ENCODE peak calls at places on chromosomes 13 and 19, in eight cellular contexts. One of them, this sample, is unnamed.

GRCh38 chr13:44523176-44524017 is 52.7 kb downstream of the TSC22D1 start:
- DNase-seq in COR-L47: no peak
- DNase-seq in HT1080: peak; percentile 72
- DNase-seq in GM18507: no peak
- DNase-seq in activated CD4-positive, alpha-beta T cell treated with anti-CD3 and anti-CD28 coated beads, Interleukin-2, amount 50 U/mL, for 48 hours: no peak
- DNase-seq in cardiac fibroblast: peak; percentile 84
- DNase-seq in fibroblast of villous mesenchyme: peak; percentile 71
- DNase-seq in anterior cingulate cortex: no peak
- DNase-seq in this sample: no peak

GRCh38 chr13:113364371-113364932 is 522 bp upstream of the GRTP1 start:
- DNase-seq in fibroblast of villous mesenchyme: no peak
- DNase-seq in anterior cingulate cortex: no peak
- DNase-seq in cardiac fibroblast: no peak
- DNase-seq in GM18507: no peak
- DNase-seq in HT1080: no peak
- DNase-seq in activated CD4-positive, alpha-beta T cell treated with anti-CD3 and anti-CD28 coated beads, Interleukin-2, amount 50 U/mL, for 48 hours: no peak
- DNase-seq in COR-L47: no peak
- DNase-seq in this sample: no peak

GRCh38 chr19:43768273-43769050 is 12.3 kb downstream of the KCNN4 start:
- DNase-seq in cardiac fibroblast: no peak
- DNase-seq in HT1080: no peak
- DNase-seq in activated CD4-positive, alpha-beta T cell treated with anti-CD3 and anti-CD28 coated beads, Interleukin-2, amount 50 U/mL, for 48 hours: no peak
- DNase-seq in GM18507: no peak
- DNase-seq in anterior cingulate cortex: no peak
- DNase-seq in fibroblast of villous mesenchyme: no peak
- DNase-seq in COR-L47: no peak
- DNase-seq in this sample: no peak

GRCh38 chr19:10295847-10296591 is 6.3 kb downstream of the ICAM5 start:
- DNase-seq in GM18507: no peak
- DNase-seq in anterior cingulate cortex: no peak
- DNase-seq in activated CD4-positive, alpha-beta T cell treated with anti-CD3 and anti-CD28 coated beads, Interleukin-2, amount 50 U/mL, for 48 hours: no peak
- DNase-seq in fibroblast of villous mesenchyme: no peak
- DNase-seq in cardiac fibroblast: no peak
- DNase-seq in COR-L47: no peak
- DNase-seq in HT1080: no peak
- DNase-seq in this sample: peak; percentile 93

GRCh38 chr13:36475468-36475867 is 43.2 kb downstream of the CCNA1 start:
- DNase-seq in GM18507: no peak
- DNase-seq in anterior cingulate cortex: no peak
- DNase-seq in HT1080: peak; percentile 14
- DNase-seq in activated CD4-positive, alpha-beta T cell treated with anti-CD3 and anti-CD28 coated beads, Interleukin-2, amount 50 U/mL, for 48 hours: no peak
- DNase-seq in COR-L47: peak; percentile 45
- DNase-seq in fibroblast of villous mesenchyme: peak; percentile 17
- DNase-seq in cardiac fibroblast: peak; percentile 30
- DNase-seq in this sample: peak; percentile 25

GRCh38 chr19:40233811-40234389 is 7.4 kb upstream of the CCNP start:
- DNase-seq in activated CD4-positive, alpha-beta T cell treated with anti-CD3 and anti-CD28 coated beads, Interleukin-2, amount 50 U/mL, for 48 hours: no peak
- DNase-seq in GM18507: no peak
- DNase-seq in HT1080: no peak
- DNase-seq in cardiac fibroblast: no peak
- DNase-seq in fibroblast of villous mesenchyme: no peak
- DNase-seq in anterior cingulate cortex: no peak
- DNase-seq in COR-L47: no peak
- DNase-seq in this sample: no peak

GRCh38 chr19:6161271-6161850 is 25.9 kb downstream of the ACSBG2 start:
- DNase-seq in anterior cingulate cortex: no peak
- DNase-seq in cardiac fibroblast: peak; percentile 3
- DNase-seq in COR-L47: peak; percentile 12
- DNase-seq in activated CD4-positive, alpha-beta T cell treated with anti-CD3 and anti-CD28 coated beads, Interleukin-2, amount 50 U/mL, for 48 hours: peak; percentile 13
- DNase-seq in fibroblast of villous mesenchyme: no peak
- DNase-seq in GM18507: peak; percentile 55
- DNase-seq in HT1080: peak; percentile 27
- DNase-seq in this sample: peak; percentile 68

GRCh38 chr19:16369664-16370576 is 45.3 kb downstream of the KLF2 start:
- DNase-seq in activated CD4-positive, alpha-beta T cell treated with anti-CD3 and anti-CD28 coated beads, Interleukin-2, amount 50 U/mL, for 48 hours: no peak
- DNase-seq in HT1080: no peak
- DNase-seq in GM18507: no peak
- DNase-seq in fibroblast of villous mesenchyme: no peak
- DNase-seq in anterior cingulate cortex: no peak
- DNase-seq in cardiac fibroblast: no peak
- DNase-seq in COR-L47: no peak
- DNase-seq in this sample: no peak

GRCh38 chr13:29674532-29674931 is 79.0 kb upstream of the SLC7A1 start:
- DNase-seq in COR-L47: no peak
- DNase-seq in cardiac fibroblast: no peak
- DNase-seq in GM18507: no peak
- DNase-seq in HT1080: no peak
- DNase-seq in activated CD4-positive, alpha-beta T cell treated with anti-CD3 and anti-CD28 coated beads, Interleukin-2, amount 50 U/mL, for 48 hours: no peak
- DNase-seq in fibroblast of villous mesenchyme: peak; percentile 75
- DNase-seq in anterior cingulate cortex: no peak
- DNase-seq in this sample: no peak

GRCh38 chr13:44648392-44649117 is 72.4 kb upstream of the TSC22D1 start:
- DNase-seq in COR-L47: no peak
- DNase-seq in anterior cingulate cortex: no peak
- DNase-seq in HT1080: no peak
- DNase-seq in fibroblast of villous mesenchyme: peak; percentile 54
- DNase-seq in cardiac fibroblast: peak; percentile 55
- DNase-seq in GM18507: no peak
- DNase-seq in activated CD4-positive, alpha-beta T cell treated with anti-CD3 and anti-CD28 coated beads, Interleukin-2, amount 50 U/mL, for 48 hours: peak; percentile 5
- DNase-seq in this sample: no peak

GRCh38 chr19:18160792-18161690 is 8.1 kb downstream of the PIK3R2 start:
- DNase-seq in COR-L47: peak; percentile 51
- DNase-seq in fibroblast of villous mesenchyme: peak; percentile 63
- DNase-seq in HT1080: no peak
- DNase-seq in GM18507: peak; percentile 87
- DNase-seq in anterior cingulate cortex: peak; percentile 66
- DNase-seq in cardiac fibroblast: peak; percentile 48
- DNase-seq in activated CD4-positive, alpha-beta T cell treated with anti-CD3 and anti-CD28 coated beads, Interleukin-2, amount 50 U/mL, for 48 hours: peak; percentile 73
- DNase-seq in this sample: peak; percentile 100

GRCh38 chr19:37997911-37998344 is 90.9 kb downstream of the SIPA1L3 start:
- DNase-seq in activated CD4-positive, alpha-beta T cell treated with anti-CD3 and anti-CD28 coated beads, Interleukin-2, amount 50 U/mL, for 48 hours: peak; percentile 11
- DNase-seq in HT1080: peak; percentile 88
- DNase-seq in fibroblast of villous mesenchyme: peak; percentile 81
- DNase-seq in COR-L47: no peak
- DNase-seq in cardiac fibroblast: peak; percentile 98
- DNase-seq in anterior cingulate cortex: no peak
- DNase-seq in GM18507: no peak
- DNase-seq in this sample: no peak

GRCh38 chr19:3250675-3251074 is 26.2 kb downstream of the CELF5 start:
- DNase-seq in fibroblast of villous mesenchyme: peak; percentile 10
- DNase-seq in HT1080: no peak
- DNase-seq in GM18507: no peak
- DNase-seq in cardiac fibroblast: peak; percentile 28
- DNase-seq in anterior cingulate cortex: no peak
- DNase-seq in activated CD4-positive, alpha-beta T cell treated with anti-CD3 and anti-CD28 coated beads, Interleukin-2, amount 50 U/mL, for 48 hours: peak; percentile 56
- DNase-seq in COR-L47: no peak
- DNase-seq in this sample: peak; percentile 73

GRCh38 chr13:33228645-33229445 is 56.7 kb downstream of the STARD13 start:
- DNase-seq in activated CD4-positive, alpha-beta T cell treated with anti-CD3 and anti-CD28 coated beads, Interleukin-2, amount 50 U/mL, for 48 hours: no peak
- DNase-seq in HT1080: peak; percentile 46
- DNase-seq in fibroblast of villous mesenchyme: peak; percentile 86
- DNase-seq in anterior cingulate cortex: no peak
- DNase-seq in COR-L47: peak; percentile 11
- DNase-seq in GM18507: no peak
- DNase-seq in cardiac fibroblast: peak; percentile 83
- DNase-seq in this sample: peak; percentile 33

GRCh38 chr19:50315773-50316448 is 13.3 kb downstream of the KCNC3 start:
- DNase-seq in COR-L47: no peak
- DNase-seq in HT1080: no peak
- DNase-seq in fibroblast of villous mesenchyme: no peak
- DNase-seq in activated CD4-positive, alpha-beta T cell treated with anti-CD3 and anti-CD28 coated beads, Interleukin-2, amount 50 U/mL, for 48 hours: peak; percentile 43
- DNase-seq in anterior cingulate cortex: peak; percentile 72
- DNase-seq in GM18507: no peak
- DNase-seq in cardiac fibroblast: no peak
- DNase-seq in this sample: peak; percentile 82

GRCh38 chr19:12244370-12244769 is 50.3 kb downstream of the ZNF44 start:
- DNase-seq in activated CD4-positive, alpha-beta T cell treated with anti-CD3 and anti-CD28 coated beads, Interleukin-2, amount 50 U/mL, for 48 hours: no peak
- DNase-seq in cardiac fibroblast: no peak
- DNase-seq in HT1080: no peak
- DNase-seq in anterior cingulate cortex: no peak
- DNase-seq in fibroblast of villous mesenchyme: no peak
- DNase-seq in GM18507: no peak
- DNase-seq in COR-L47: no peak
- DNase-seq in this sample: no peak

GRCh38 chr13:39417131-39417530 is 185.9 kb downstream of the LHFPL6 start:
- DNase-seq in GM18507: no peak
- DNase-seq in activated CD4-positive, alpha-beta T cell treated with anti-CD3 and anti-CD28 coated beads, Interleukin-2, amount 50 U/mL, for 48 hours: no peak
- DNase-seq in COR-L47: peak; percentile 13
- DNase-seq in cardiac fibroblast: peak; percentile 38
- DNase-seq in anterior cingulate cortex: no peak
- DNase-seq in fibroblast of villous mesenchyme: no peak
- DNase-seq in HT1080: no peak
- DNase-seq in this sample: peak; percentile 36

GRCh38 chr13:50277906-50278305 is 262.7 kb downstream of the KCNRG start:
- DNase-seq in GM18507: no peak
- DNase-seq in anterior cingulate cortex: no peak
- DNase-seq in fibroblast of villous mesenchyme: no peak
- DNase-seq in activated CD4-positive, alpha-beta T cell treated with anti-CD3 and anti-CD28 coated beads, Interleukin-2, amount 50 U/mL, for 48 hours: no peak
- DNase-seq in HT1080: no peak
- DNase-seq in COR-L47: no peak
- DNase-seq in cardiac fibroblast: no peak
- DNase-seq in this sample: no peak

GRCh38 chr19:40465025-40465780 is at the start of gene BLVRB:
- DNase-seq in activated CD4-positive, alpha-beta T cell treated with anti-CD3 and anti-CD28 coated beads, Interleukin-2, amount 50 U/mL, for 48 hours: no peak
- DNase-seq in GM18507: no peak
- DNase-seq in COR-L47: no peak
- DNase-seq in anterior cingulate cortex: no peak
- DNase-seq in cardiac fibroblast: peak; percentile 86
- DNase-seq in HT1080: peak; percentile 60
- DNase-seq in fibroblast of villous mesenchyme: peak; percentile 88
- DNase-seq in this sample: no peak

GRCh38 chr13:66657165-66657895 is 572.8 kb downstream of the PCDH9 start:
- DNase-seq in anterior cingulate cortex: peak; percentile 27
- DNase-seq in COR-L47: peak; percentile 99
- DNase-seq in GM18507: no peak
- DNase-seq in fibroblast of villous mesenchyme: peak; percentile 83
- DNase-seq in activated CD4-positive, alpha-beta T cell treated with anti-CD3 and anti-CD28 coated beads, Interleukin-2, amount 50 U/mL, for 48 hours: no peak
- DNase-seq in HT1080: peak; percentile 96
- DNase-seq in cardiac fibroblast: peak; percentile 100
- DNase-seq in this sample: no peak

GRCh38 chr19:42568006-42568405 is 26.7 kb downstream of the CEACAM8 start:
- DNase-seq in HT1080: no peak
- DNase-seq in fibroblast of villous mesenchyme: no peak
- DNase-seq in anterior cingulate cortex: no peak
- DNase-seq in cardiac fibroblast: no peak
- DNase-seq in activated CD4-positive, alpha-beta T cell treated with anti-CD3 and anti-CD28 coated beads, Interleukin-2, amount 50 U/mL, for 48 hours: no peak
- DNase-seq in COR-L47: no peak
- DNase-seq in GM18507: no peak
- DNase-seq in this sample: no peak

This sample was measured in H7.